ENCODE peak calls at places on chromosomes 1 and 21, in four cellular contexts. J is H9, E is IMR-90, K is neuronal stem cell. O is an unnamed sample.

GRCh38 chr1:167820684-167821355 is 93.1 kb downstream of the ADCY10 start:
- DNase-seq in E (no peak), J (peak; percentile 38), K (no peak), O (peak; percentile 80)

GRCh38 chr1:64898107-64898861 is 68.1 kb downstream of the JAK1 start:
- DNase-seq in E (peak; percentile 97), K (no peak), J (peak; percentile 80), O (peak; percentile 95)

GRCh38 chr21:16532841-16533240 is 803.1 kb downstream of the USP25 start:
- DNase-seq in E (peak; percentile 43), K (no peak), J (no peak), O (no peak)

GRCh38 chr1:157274698-157275534 is 136.7 kb upstream of the ETV3 start:
- DNase-seq in J (no peak), E (peak; percentile 56), K (no peak), O (peak; percentile 62)

GRCh38 chr1:9410737-9411297 is 118.1 kb downstream of the SPSB1 start:
- DNase-seq in J (no peak), E (peak; percentile 26), K (no peak), O (peak; percentile 69)

GRCh38 chr1:47948126-47948525 is 49.1 kb downstream of the TRABD2B start:
- DNase-seq in E (no peak), K (no peak), J (peak; percentile 60), O (peak; percentile 79)

GRCh38 chr1:108551157-108551862 is 8.6 kb upstream of the EEIG2 start:
- DNase-seq in J (no peak), E (no peak), K (no peak), O (peak; percentile 19)

GRCh38 chr1:205495237-205495823 is 9.1 kb upstream of the CDK18 start:
- DNase-seq in K (no peak), E (no peak), J (no peak), O (peak; percentile 64)

GRCh38 chr1:87765686-87766085 is 437.0 kb downstream of the LMO4 start:
- DNase-seq in K (no peak), E (peak; percentile 88), J (no peak), O (no peak)

GRCh38 chr1:199696225-199696624 is 331.3 kb upstream of the NR5A2 start:
- DNase-seq in E (no peak), K (no peak), J (no peak), O (no peak)

GRCh38 chr1:36014722-36015220 is 69.1 kb upstream of the TEKT2 start:
- DNase-seq in E (peak; percentile 27), J (no peak), K (no peak), O (no peak)

GRCh38 chr1:26284597-26285351 is 4.9 kb downstream of the SH3BGRL3 start:
- DNase-seq in J (peak; percentile 78), K (no peak), E (peak; percentile 97), O (peak; percentile 82)
- H2BK15ac ChIP-seq in J (no peak overlapping the region), K (peak overlapping the region; percentile 72), E (peak overlapping the region; percentile 84), O (no peak overlapping the region)

DNA sequence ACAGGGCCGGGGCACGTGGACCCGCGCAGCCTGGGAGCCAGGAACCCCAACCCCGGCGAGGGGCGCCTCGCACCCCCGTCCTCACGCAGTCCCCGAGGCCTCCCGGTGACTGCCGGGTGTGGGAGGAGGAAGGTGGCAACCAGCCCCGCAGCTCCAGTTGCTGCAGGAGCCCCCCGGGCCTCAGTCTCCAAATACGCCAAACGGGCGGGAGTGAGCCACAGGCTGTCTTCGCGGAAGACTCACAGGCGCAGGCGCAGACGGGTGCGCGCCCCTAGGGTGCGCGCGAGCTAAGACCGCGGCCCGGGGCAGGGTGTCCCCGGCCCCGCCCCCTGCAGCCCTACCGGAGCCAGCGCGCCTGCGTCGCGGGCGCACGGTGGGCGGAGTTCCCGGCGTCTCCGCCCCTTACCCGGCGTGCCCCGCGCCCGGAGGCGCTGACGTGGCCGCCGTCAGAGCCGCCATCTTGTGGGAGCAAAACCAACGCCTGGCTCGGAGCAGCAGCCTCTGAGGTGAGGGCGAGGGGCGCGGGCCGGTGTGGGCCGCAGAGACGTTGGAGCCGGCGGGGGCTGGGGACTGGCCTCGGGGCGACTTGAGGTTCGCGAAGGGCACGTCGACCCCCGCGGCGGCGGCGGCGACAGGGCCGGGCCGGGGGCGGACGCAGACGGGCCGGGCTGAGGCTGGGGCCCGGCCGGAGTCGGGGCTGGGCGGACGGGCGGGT is at the start of gene ARF1:
- DNase-seq in K (peak; percentile 92), E (peak; percentile 92), J (peak; percentile 94), O (peak; percentile 94)
- H3K23ac ChIP-seq in K (peak within 1 kb of the TSS; percentile 99), E (peak within 1 kb of the TSS; percentile 89), J (no peak within 1 kb of the TSS), O (peak within 1 kb of the TSS; percentile 97)

DNA sequence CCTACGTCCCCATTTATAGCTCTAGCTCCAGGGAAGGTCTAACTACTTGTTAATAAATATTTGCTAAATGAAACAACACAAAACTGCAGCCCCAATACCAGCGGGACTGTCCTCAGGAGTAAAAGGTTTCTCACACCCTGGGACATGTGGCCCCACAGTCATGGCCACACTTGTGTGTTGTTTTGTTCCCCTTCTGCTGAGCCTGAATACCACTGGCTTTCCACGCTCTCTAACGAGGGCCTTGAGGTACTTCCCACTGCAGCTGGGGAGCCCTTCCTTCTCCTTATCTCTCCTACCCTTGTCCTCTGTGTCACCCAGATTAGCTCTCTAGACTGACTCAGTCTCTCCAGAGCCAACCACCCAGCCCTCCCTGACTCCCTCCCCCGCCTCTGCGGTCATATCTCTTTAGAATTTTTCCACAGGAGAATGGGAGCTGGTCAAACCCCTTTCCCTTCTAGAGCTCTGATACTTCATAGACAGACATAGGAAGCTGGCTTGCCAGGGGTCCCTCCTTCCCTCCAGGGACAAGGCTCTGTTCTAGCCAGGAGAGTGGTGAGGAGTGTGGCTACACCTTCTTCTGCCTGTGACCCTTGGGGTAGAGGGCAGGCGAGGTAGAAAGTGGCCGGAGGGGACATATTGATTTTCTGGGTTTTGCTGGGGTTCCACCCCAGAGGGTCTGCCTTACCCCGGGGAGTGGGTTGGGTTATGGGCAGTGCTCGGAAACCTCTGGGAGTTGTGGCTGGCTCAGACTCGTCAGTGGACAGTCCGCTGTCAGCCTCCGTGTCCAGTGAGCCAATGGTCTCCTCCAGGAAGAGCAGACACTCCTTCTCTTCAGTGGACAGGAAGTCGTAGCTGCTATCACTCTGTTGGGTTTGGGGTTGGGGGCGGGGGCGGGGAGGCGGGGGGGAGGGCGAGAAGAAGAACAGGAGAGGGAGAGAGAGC is 8.1 kb downstream of the C1orf116 start:
- DNase-seq in K (no peak), J (no peak), E (no peak), O (no peak)
- H2BK15ac ChIP-seq in K (no peak overlapping the region), J (no peak overlapping the region), E (no peak overlapping the region), O (peak overlapping the region; percentile 28)

DNA sequence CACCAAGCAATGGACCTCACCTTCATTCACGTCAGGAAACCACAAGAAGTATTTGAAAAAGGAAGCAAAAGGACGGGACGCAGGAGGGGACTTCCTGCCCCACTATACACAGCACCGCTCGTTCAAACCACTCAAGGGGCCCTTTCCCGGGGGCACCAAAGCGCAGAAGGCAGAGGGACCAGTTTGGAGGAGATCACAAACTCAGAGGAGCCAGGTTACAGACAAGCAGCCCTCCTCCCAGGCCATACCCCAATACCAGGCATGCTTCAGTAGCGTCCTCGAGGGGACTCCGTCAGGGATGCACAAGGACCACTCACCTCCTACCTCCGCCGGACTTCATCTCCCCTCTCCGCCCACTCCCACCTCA is 685 bp downstream of the CRTC2 start:
- DNase-seq in J (peak; percentile 42), E (no peak), K (no peak), O (peak; percentile 42)
- H3K23ac ChIP-seq in J (no peak overlapping the region), E (peak overlapping the region; percentile 97), K (peak overlapping the region; percentile 95), O (peak overlapping the region; percentile 7)

GRCh38 chr1:1419363-1419811 is 1.7 kb downstream of the ANKRD65 start:
- DNase-seq in K (no peak), J (no peak), E (no peak), O (no peak)
- H2BK15ac ChIP-seq in K (peak overlapping the region; percentile 62), J (no peak overlapping the region), E (no peak overlapping the region), O (no peak overlapping the region)

DNA sequence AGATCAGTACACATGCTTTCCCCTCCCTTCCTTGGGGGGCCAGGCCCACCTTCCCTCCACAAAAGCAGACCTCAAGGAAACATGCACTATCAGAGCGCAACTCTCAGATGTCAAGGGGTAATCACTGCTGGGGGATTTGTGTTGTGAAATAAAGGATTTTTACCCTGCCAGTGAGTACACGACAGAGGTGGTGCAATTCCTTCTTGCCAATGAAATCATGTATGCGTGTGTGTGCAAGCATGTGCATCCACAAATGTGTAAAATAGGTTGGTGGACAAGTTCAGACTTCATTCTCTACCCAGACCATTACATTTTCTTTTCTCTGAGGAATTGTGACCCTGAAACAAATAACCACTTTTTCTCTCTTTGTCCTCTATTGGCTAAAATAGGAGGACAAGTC is 9.8 kb upstream of the NOS1AP start:
- DNase-seq in J (no peak), E (no peak), K (no peak), O (no peak)
- H3K23ac ChIP-seq in J (no peak overlapping the region), E (no peak overlapping the region), K (no peak overlapping the region), O (peak overlapping the region; percentile 32)

GRCh38 chr1:54324031-54324654 is 82.1 kb downstream of the SSBP3 start:
- DNase-seq in J (no peak), E (peak; percentile 19), K (no peak), O (no peak)
- H2BK15ac ChIP-seq in J (no peak overlapping the region), E (no peak overlapping the region), K (no peak overlapping the region), O (no peak overlapping the region)

GRCh38 chr1:184050631-184051030 is 899 bp upstream of the TSEN15 start:
- DNase-seq in K (no peak), E (no peak), J (no peak), O (peak; percentile 12)
- H3K23ac ChIP-seq in K (no peak overlapping the region), E (peak overlapping the region; percentile 93), J (no peak overlapping the region), O (no peak overlapping the region)

GRCh38 chr21:41481191-41481590 is 26.8 kb downstream of the TMPRSS2 start:
- DNase-seq in K (no peak), E (peak; percentile 80), J (no peak), O (no peak)

GRCh38 chr21:41479686-41480085 is 28.3 kb downstream of the TMPRSS2 start:
- DNase-seq in K (no peak), E (no peak), J (no peak), O (no peak)

GRCh38 chr21:41477641-41478318 is 30.2 kb downstream of the TMPRSS2 start:
- DNase-seq in E (no peak), K (peak; percentile 31), J (peak; percentile 73), O (peak; percentile 27)

GRCh38 chr21:41480086-41480690 is 27.8 kb downstream of the TMPRSS2 start:
- DNase-seq in K (no peak), E (no peak), J (no peak), O (no peak)

GRCh38 chr21:41478319-41479177 is 29.4 kb downstream of the TMPRSS2 start:
- DNase-seq in K (no peak), E (no peak), J (no peak), O (no peak)
- H2BK15ac ChIP-seq in K (no peak overlapping the region), E (no peak overlapping the region), J (no peak overlapping the region), O (no peak overlapping the region)

O was measured in mesendoderm.